ENCODE peak calls at places on chromosome 15, in four cellular contexts. One of them, this sample, is unnamed.

GRCh38 chr15:52523192-52523591 is 5.5 kb downstream of the MYO5A start:
- DNase-seq in HS-5: peak
- DNase-seq in GM04504: peak
- DNase-seq in GM23248: peak
- DNase-seq in this sample: peak

GRCh38 chr15:50182233-50183013 is 427 bp downstream of the SLC27A2 start:
- DNase-seq in GM04504: no peak
- DNase-seq in GM23248: peak
- DNase-seq in HS-5: no peak
- DNase-seq in this sample: peak

GRCh38 chr15:52112203-52112750 is 298 bp downstream of the BCL2L10 start:
- DNase-seq in GM04504: no peak
- DNase-seq in HS-5: no peak
- DNase-seq in GM23248: peak
- DNase-seq in this sample: peak

GRCh38 chr15:59274126-59274970 is 67.7 kb downstream of the LDHAL6B start:
- DNase-seq in GM04504: no peak
- DNase-seq in GM23248: peak
- DNase-seq in HS-5: no peak
- DNase-seq in this sample: no peak

GRCh38 chr15:100931143-100931890 is 12.2 kb downstream of the LRRK1 start:
- DNase-seq in GM23248: no peak
- DNase-seq in GM04504: no peak
- DNase-seq in HS-5: no peak
- DNase-seq in this sample: no peak

GRCh38 chr15:93040288-93041158 is 48.5 kb downstream of the RGMA start:
- DNase-seq in GM04504: no peak
- DNase-seq in GM23248: no peak
- DNase-seq in HS-5: no peak
- DNase-seq in this sample: no peak

GRCh38 chr15:64856429-64857145 is 14.9 kb downstream of the PLEKHO2 start:
- DNase-seq in GM23248: peak
- DNase-seq in HS-5: no peak
- DNase-seq in GM04504: no peak
- DNase-seq in this sample: peak

GRCh38 chr15:77858677-77859490 is 218.6 kb downstream of the TBC1D2B start:
- DNase-seq in HS-5: no peak
- DNase-seq in GM23248: no peak
- DNase-seq in GM04504: no peak
- DNase-seq in this sample: no peak

GRCh38 chr15:85570331-85570730 is 189.9 kb downstream of the AKAP13 start:
- DNase-seq in HS-5: no peak
- DNase-seq in GM23248: no peak
- DNase-seq in GM04504: no peak
- DNase-seq in this sample: no peak

GRCh38 chr15:67098768-67099282 is 33.4 kb downstream of the SMAD3 start:
- DNase-seq in GM04504: no peak
- DNase-seq in HS-5: no peak
- DNase-seq in GM23248: peak
- DNase-seq in this sample: no peak

GRCh38 chr15:40766906-40767837 is 2.6 kb upstream of the C15orf62 start:
- DNase-seq in GM04504: no peak
- DNase-seq in GM23248: peak
- DNase-seq in HS-5: no peak
- DNase-seq in this sample: no peak

GRCh38 chr15:65056106-65056505 is 10.9 kb downstream of the SLC51B start:
- DNase-seq in HS-5: no peak
- DNase-seq in GM04504: no peak
- DNase-seq in GM23248: no peak
- DNase-seq in this sample: no peak

GRCh38 chr15:85810075-85810474 is 15.3 kb upstream of the KLHL25 start:
- DNase-seq in GM23248: peak
- DNase-seq in GM04504: no peak
- DNase-seq in HS-5: no peak
- DNase-seq in this sample: no peak

GRCh38 chr15:68309024-68309423 is 31.5 kb downstream of the FEM1B start:
- DNase-seq in HS-5: no peak
- DNase-seq in GM04504: no peak
- DNase-seq in GM23248: no peak
- DNase-seq in this sample: no peak

GRCh38 chr15:39455502-39455991 is 125.3 kb upstream of the THBS1 start:
- DNase-seq in GM04504: peak
- DNase-seq in HS-5: peak
- DNase-seq in GM23248: peak
- DNase-seq in this sample: peak

GRCh38 chr15:44598892-44599291 is 61.9 kb downstream of the EIF3J start:
- DNase-seq in HS-5: no peak
- DNase-seq in GM23248: peak
- DNase-seq in GM04504: no peak
- DNase-seq in this sample: peak

GRCh38 chr15:77507151-77507847 is 86.6 kb downstream of the HMG20A start:
- DNase-seq in GM04504: no peak
- DNase-seq in HS-5: no peak
- DNase-seq in GM23248: peak
- DNase-seq in this sample: no peak

GRCh38 chr15:85753791-85754452 is 40.8 kb downstream of the KLHL25 start:
- DNase-seq in GM04504: no peak
- DNase-seq in HS-5: no peak
- DNase-seq in GM23248: no peak
- DNase-seq in this sample: no peak

GRCh38 chr15:74989527-74989926 is 5.8 kb upstream of the SCAMP5 start:
- DNase-seq in GM23248: no peak
- DNase-seq in GM04504: no peak
- DNase-seq in HS-5: no peak
- DNase-seq in this sample: no peak

GRCh38 chr15:43229977-43230376 is 9.2 kb upstream of the EPB42 start:
- DNase-seq in GM04504: no peak
- DNase-seq in GM23248: no peak
- DNase-seq in HS-5: no peak
- DNase-seq in this sample: no peak

GRCh38 chr15:90336705-90337141 is 15.4 kb upstream of the ZNF774 start:
- DNase-seq in HS-5: peak
- DNase-seq in GM04504: no peak
- DNase-seq in GM23248: peak
- DNase-seq in this sample: peak

GRCh38 chr15:94478763-94479162 is 247.4 kb downstream of the MCTP2 start:
- DNase-seq in HS-5: no peak
- DNase-seq in GM23248: no peak
- DNase-seq in GM04504: no peak
- DNase-seq in this sample: no peak

GRCh38 chr15:39462691-39463090 is 118.2 kb upstream of the THBS1 start:
- DNase-seq in GM04504: no peak
- DNase-seq in GM23248: peak
- DNase-seq in HS-5: peak
- DNase-seq in this sample: peak

GRCh38 chr15:76032046-76032445 is 19.8 kb upstream of the NRG4 start:
- DNase-seq in GM04504: no peak
- DNase-seq in HS-5: no peak
- DNase-seq in GM23248: no peak
- DNase-seq in this sample: no peak

GRCh38 chr15:29812384-29812694 is 9.9 kb downstream of the TJP1 start:
- DNase-seq in GM04504: no peak
- DNase-seq in GM23248: peak
- DNase-seq in HS-5: no peak
- DNase-seq in this sample: peak

GRCh38 chr15:29133791-29134190 is 135.8 kb downstream of the NSMCE3 start:
- DNase-seq in HS-5: no peak
- DNase-seq in GM23248: no peak
- DNase-seq in GM04504: no peak
- DNase-seq in this sample: no peak

GRCh38 chr15:59688383-59688887 is 685 bp downstream of the BNIP2 start:
- DNase-seq in GM23248: peak
- DNase-seq in GM04504: peak
- DNase-seq in HS-5: peak
- DNase-seq in this sample: peak

GRCh38 chr15:101326462-101327146 is 31.6 kb upstream of the SNRPA1 start:
- DNase-seq in HS-5: no peak
- DNase-seq in GM23248: no peak
- DNase-seq in GM04504: no peak
- DNase-seq in this sample: no peak

GRCh38 chr15:98674336-98674735 is 26.0 kb downstream of the IGF1R start:
- DNase-seq in GM04504: no peak
- DNase-seq in GM23248: no peak
- DNase-seq in HS-5: no peak
- DNase-seq in this sample: no peak

GRCh38 chr15:26722621-26723160 is 50.2 kb downstream of the GABRB3 start:
- DNase-seq in HS-5: no peak
- DNase-seq in GM04504: no peak
- DNase-seq in GM23248: no peak
- DNase-seq in this sample: no peak

GRCh38 chr15:92393994-92394326 is 279 bp downstream of the ST8SIA2 start:
- DNase-seq in HS-5: no peak
- DNase-seq in GM04504: no peak
- DNase-seq in GM23248: no peak
- DNase-seq in this sample: no peak

GRCh38 chr15:72315706-72316370 is 4.1 kb downstream of the CELF6 start:
- DNase-seq in HS-5: no peak
- DNase-seq in GM23248: no peak
- DNase-seq in GM04504: no peak
- DNase-seq in this sample: no peak

GRCh38 chr15:36156855-36157521 is 422.4 kb upstream of the CDIN1 start:
- DNase-seq in GM04504: peak
- DNase-seq in GM23248: peak
- DNase-seq in HS-5: no peak
- DNase-seq in this sample: peak

GRCh38 chr15:68699881-68700394 is 120.8 kb downstream of the ANP32A start:
- DNase-seq in HS-5: no peak
- DNase-seq in GM04504: no peak
- DNase-seq in GM23248: peak
- DNase-seq in this sample: no peak

GRCh38 chr15:56929389-56929788 is 10.9 kb downstream of the TCF12 start:
- DNase-seq in GM23248: peak
- DNase-seq in GM04504: no peak
- DNase-seq in HS-5: no peak
- DNase-seq in this sample: peak

This sample was measured in adipocyte.